ENCODE peak calls at places on chromosomes 16 and 17, in four cellular contexts. One of them, this sample, is unnamed.

GRCh38 chr17:47719411-47720152 is 13.5 kb upstream of the TBX21 start:
- DNase-seq in K562: peak; percentile 41
- DNase-seq in GM12878: no peak
- DNase-seq in SK-N-SH: no peak
- DNase-seq in this sample: no peak

GRCh38 chr16:1338119-1338730 is 4.8 kb downstream of the BAIAP3 start:
- DNase-seq in GM12878: no peak
- DNase-seq in SK-N-SH: peak; percentile 78
- DNase-seq in K562: no peak
- DNase-seq in this sample: no peak

GRCh38 chr16:85554114-85554790 is 58.9 kb upstream of the GSE1 start:
- DNase-seq in K562: peak; percentile 52
- DNase-seq in SK-N-SH: peak; percentile 82
- DNase-seq in GM12878: peak; percentile 85
- DNase-seq in this sample: no peak

GRCh38 chr16:69338557-69339288 is 641 bp downstream of the COG8 start:
- DNase-seq in SK-N-SH: no peak
- DNase-seq in K562: no peak
- DNase-seq in GM12878: no peak
- DNase-seq in this sample: no peak

GRCh38 chr17:65876985-65877384 is 314.9 kb downstream of the CEP112 start:
- DNase-seq in K562: no peak
- DNase-seq in SK-N-SH: no peak
- DNase-seq in GM12878: no peak
- DNase-seq in this sample: no peak

GRCh38 chr17:63150994-63151464 is 185.0 kb downstream of the TANC2 start:
- DNase-seq in SK-N-SH: peak; percentile 40
- DNase-seq in K562: no peak
- DNase-seq in GM12878: no peak
- DNase-seq in this sample: no peak

GRCh38 chr16:29811170-29811895 is 660 bp upstream of the PRRT2 start:
- DNase-seq in GM12878: peak; percentile 72
- DNase-seq in K562: peak; percentile 50
- DNase-seq in SK-N-SH: peak; percentile 88
- DNase-seq in this sample: peak; percentile 86

GRCh38 chr17:61532818-61533217 is 58.2 kb downstream of the NACA2 start:
- DNase-seq in K562: no peak
- DNase-seq in GM12878: no peak
- DNase-seq in SK-N-SH: no peak
- DNase-seq in this sample: no peak

GRCh38 chr17:58390884-58391283 is 26.4 kb downstream of the RNF43 start:
- DNase-seq in GM12878: no peak
- DNase-seq in SK-N-SH: no peak
- DNase-seq in K562: no peak
- DNase-seq in this sample: no peak

GRCh38 chr17:37650419-37651003 is 7.3 kb upstream of the DDX52 start:
- DNase-seq in SK-N-SH: peak; percentile 54
- DNase-seq in K562: peak; percentile 22
- DNase-seq in GM12878: no peak
- DNase-seq in this sample: no peak

GRCh38 chr17:4389079-4389478 is 22.6 kb upstream of the UBE2G1 start:
- DNase-seq in SK-N-SH: no peak
- DNase-seq in GM12878: no peak
- DNase-seq in K562: no peak
- DNase-seq in this sample: peak; percentile 63

GRCh38 chr16:57533618-57534336 is 2.6 kb downstream of the CCDC102A start:
- DNase-seq in SK-N-SH: peak; percentile 66
- DNase-seq in GM12878: no peak
- DNase-seq in K562: no peak
- DNase-seq in this sample: no peak

GRCh38 chr17:63069245-63069644 is 103.2 kb downstream of the TANC2 start:
- DNase-seq in GM12878: no peak
- DNase-seq in SK-N-SH: no peak
- DNase-seq in K562: no peak
- DNase-seq in this sample: no peak

DNA sequence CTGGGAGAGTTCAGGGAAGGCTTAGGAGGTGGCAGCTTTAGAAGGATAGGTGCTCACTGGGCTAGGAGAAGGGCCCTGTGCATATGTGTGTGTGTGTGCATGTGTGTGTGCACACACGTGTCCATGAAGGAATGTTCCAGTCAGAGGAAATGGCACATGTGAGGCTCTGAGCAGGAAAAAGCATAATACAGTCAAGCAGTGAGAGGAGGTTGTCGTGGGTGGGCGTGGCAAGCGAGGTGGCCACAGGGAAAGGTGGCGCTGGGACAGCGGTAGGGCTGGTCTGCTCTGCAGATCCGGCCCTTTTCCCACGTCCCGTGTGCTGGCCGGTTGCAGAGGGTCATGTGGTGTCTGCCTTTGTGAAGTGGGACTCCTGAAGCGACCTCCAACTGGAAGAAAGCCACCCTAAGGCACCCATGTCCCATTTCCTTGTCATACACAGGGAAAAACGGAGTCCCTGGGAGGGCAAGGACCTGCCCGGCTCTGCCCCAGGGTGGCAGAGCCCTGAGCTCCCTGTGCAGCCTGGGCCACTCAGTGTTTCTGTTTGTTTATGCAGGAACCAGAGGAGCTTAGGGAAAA is 40.1 kb downstream of the NT5M start:
- DNase-seq in SK-N-SH: no peak
- DNase-seq in GM12878: no peak
- DNase-seq in K562: no peak
- DNase-seq in this sample: no peak
- TF ChIP-seq NRF1 in SK-N-SH: no peak
- TF ChIP-seq NRF1 in GM12878: no peak
- TF ChIP-seq NRF1 in K562: no peak
- TF ChIP-seq NRF1 in this sample: no peak

GRCh38 chr17:45325810-45326209 is 9.0 kb upstream of the MAP3K14 start:
- DNase-seq in GM12878: no peak
- DNase-seq in K562: no peak
- DNase-seq in SK-N-SH: no peak
- DNase-seq in this sample: no peak
- TF ChIP-seq NRF1 in GM12878: no peak
- TF ChIP-seq NRF1 in K562: no peak
- TF ChIP-seq NRF1 in SK-N-SH: no peak
- TF ChIP-seq NRF1 in this sample: no peak

DNA sequence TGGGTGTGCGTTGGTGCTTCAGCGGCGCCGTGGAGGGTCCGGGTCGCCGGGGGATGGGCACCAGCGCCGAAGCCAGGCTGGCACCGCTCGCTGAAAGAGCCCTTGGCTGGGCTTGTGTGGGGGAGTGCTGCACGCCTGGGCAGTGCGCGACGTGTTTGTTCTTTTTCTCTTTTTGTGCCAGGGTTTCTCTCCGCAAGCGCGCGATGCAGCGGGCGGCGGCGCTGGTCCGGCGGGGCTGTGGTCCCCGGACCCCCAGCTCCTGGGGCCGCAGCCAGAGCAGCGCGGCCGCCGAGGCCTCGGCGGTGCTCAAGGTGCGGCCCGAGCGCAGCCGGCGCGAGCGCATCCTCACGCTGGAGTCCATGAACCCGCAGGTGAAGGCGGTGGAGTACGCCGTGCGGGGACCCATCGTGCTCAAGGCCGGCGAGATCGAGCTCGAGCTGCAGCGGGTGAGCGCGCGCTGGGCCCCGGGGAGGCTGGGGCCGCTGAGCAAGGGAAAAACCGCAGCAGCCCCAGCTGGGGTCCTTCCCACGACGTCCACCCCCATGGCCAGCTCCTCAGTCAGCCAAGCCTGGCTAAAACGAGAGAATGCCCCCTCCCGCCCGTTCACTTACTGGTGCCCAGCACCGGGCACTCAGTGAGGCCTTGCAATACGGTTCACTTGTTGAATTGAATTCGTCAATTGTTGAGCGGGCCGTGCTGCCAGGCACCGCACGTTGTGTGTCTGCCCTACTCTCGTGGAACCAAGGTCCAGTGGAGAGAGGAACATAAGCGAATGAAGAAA is 541 bp downstream of the GPT2 start:
- DNase-seq in SK-N-SH: peak; percentile 63
- DNase-seq in GM12878: no peak
- DNase-seq in K562: peak; percentile 29
- DNase-seq in this sample: no peak
- TF ChIP-seq NRF1 in SK-N-SH: no peak
- TF ChIP-seq NRF1 in GM12878: no peak
- TF ChIP-seq NRF1 in K562: no peak
- TF ChIP-seq NRF1 in this sample: no peak

GRCh38 chr16:56457927-56458470 is 6.6 kb downstream of the OGFOD1 start:
- DNase-seq in GM12878: no peak
- DNase-seq in SK-N-SH: no peak
- DNase-seq in K562: no peak
- DNase-seq in this sample: no peak

GRCh38 chr16:56448005-56448404 is 3.1 kb downstream of the NUDT21 start:
- DNase-seq in GM12878: no peak
- DNase-seq in K562: no peak
- DNase-seq in SK-N-SH: no peak
- DNase-seq in this sample: no peak

GRCh38 chr16:56450901-56451752 is at the start of the genes NUDT21 and OGFOD1:
- DNase-seq in GM12878: peak; percentile 93
- DNase-seq in SK-N-SH: peak; percentile 97
- DNase-seq in K562: peak; percentile 97
- DNase-seq in this sample: peak; percentile 70

GRCh38 chr16:56450275-56450889 is 750 bp downstream of the NUDT21 start:
- DNase-seq in GM12878: no peak
- DNase-seq in K562: peak; percentile 28
- DNase-seq in SK-N-SH: peak; percentile 32
- DNase-seq in this sample: no peak

DNA sequence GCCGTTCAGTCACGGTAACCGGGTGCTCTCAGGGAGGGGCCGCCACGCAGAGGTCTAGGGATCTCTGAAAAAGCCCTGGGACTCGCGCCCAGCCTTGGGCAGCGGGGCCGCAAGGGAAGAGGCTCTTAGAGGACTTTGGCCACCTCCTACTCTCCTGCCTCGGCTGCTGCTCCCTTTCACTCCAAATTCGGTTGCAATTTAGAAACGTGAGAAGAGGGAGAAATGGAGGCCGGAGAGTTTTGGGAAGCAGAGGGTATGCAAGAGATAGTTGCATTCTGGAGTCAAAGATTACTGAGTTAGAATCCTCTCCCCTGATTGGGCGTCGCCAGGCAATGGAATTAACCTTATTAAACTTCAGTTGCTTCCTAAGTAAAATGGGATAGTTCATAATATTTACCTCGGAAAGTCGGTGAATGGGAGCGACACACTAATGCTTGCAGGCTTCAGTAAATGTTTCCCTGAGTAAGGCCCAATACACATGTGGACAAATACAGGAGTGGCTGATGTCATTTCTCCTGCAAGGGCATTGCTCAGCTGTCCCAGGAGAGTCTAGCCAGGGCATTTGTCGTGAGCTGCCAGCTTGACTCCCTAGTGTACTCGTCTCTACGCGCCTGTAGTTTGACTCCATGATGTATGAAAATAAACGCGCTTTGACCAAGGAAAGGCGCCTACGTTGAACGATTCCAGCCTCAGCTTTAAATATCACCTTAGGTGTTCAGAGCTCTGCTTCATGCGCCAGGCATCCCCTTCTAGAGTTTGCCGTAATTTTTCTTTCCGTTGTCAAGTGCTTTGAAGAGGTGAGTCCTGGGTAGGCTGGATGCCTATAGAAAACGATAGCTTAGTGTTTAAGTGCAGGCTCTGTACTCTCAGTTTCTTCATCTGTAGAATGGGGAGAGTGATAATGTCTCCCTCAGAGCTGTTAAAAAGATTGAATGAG is 667 bp downstream of the OGFOD1 start:
- DNase-seq in K562: peak; percentile 26
- DNase-seq in SK-N-SH: peak; percentile 44
- DNase-seq in GM12878: no peak
- DNase-seq in this sample: no peak
- TF ChIP-seq NRF1 in K562: no peak
- TF ChIP-seq NRF1 in SK-N-SH: no peak
- TF ChIP-seq NRF1 in GM12878: no peak
- TF ChIP-seq NRF1 in this sample: no peak